ENCODE peak calls at places on chromosomes 16 and 17, in five cellular contexts. P is naive thymus-derived CD8-positive, alpha-beta T cell; S is CD4-positive, CD25-positive, alpha-beta regulatory T cell; J is CD14-positive monocyte; L is T-helper 1 cell. M is an unnamed sample.

GRCh38 chr17:62673614-62674362 is 46.3 kb downstream of the MRC2 start:
- DNase-seq in P (no peak), L (no peak), S (no peak), J (no peak), M (no peak)

GRCh38 chr17:63623786-63624185 is 1.6 kb downstream of the MAP3K3 start:
- DNase-seq in P (no peak), S (no peak), J (no peak), L (no peak), M (no peak)

GRCh38 chr17:35981246-35981645 is at the start of gene CCL16:
- DNase-seq in S (no peak), L (no peak), P (no peak), J (no peak), M (no peak)

GRCh38 chr17:65277576-65277975 is 140.4 kb downstream of the RGS9 start:
- DNase-seq in J (no peak), P (no peak), S (no peak), L (no peak), M (no peak)

GRCh38 chr17:17780941-17781590 is 55.7 kb downstream of the SREBF1 start:
- DNase-seq in L (no peak), P (no peak), J (no peak), S (no peak), M (no peak)

GRCh38 chr17:72126575-72127486 is 6.0 kb downstream of the SOX9 start:
- DNase-seq in P (no peak), L (no peak), S (no peak), J (no peak), M (no peak)

GRCh38 chr16:85555549-85556455 is 57.3 kb upstream of the GSE1 start:
- DNase-seq in S (peak; percentile 30), L (no peak), J (no peak), P (peak; percentile 23), M (no peak)

GRCh38 chr16:70749681-70750601 is 51.0 kb downstream of the VAC14 start:
- DNase-seq in S (no peak), L (no peak), J (no peak), P (no peak), M (no peak)

GRCh38 chr16:82755570-82756282 is 129.0 kb downstream of the CDH13 start:
- DNase-seq in L (no peak), S (no peak), P (no peak), J (no peak), M (no peak)